ENCODE peak calls at places on chromosomes 6 and 20, in six cellular contexts. One of them, this sample, is unnamed.

GRCh38 chr6:146803601-146804000 is 204.8 kb downstream of the ADGB start:
- DNase-seq in K562: no peak
- DNase-seq in IMR-90: no peak
- DNase-seq in SK-N-SH: no peak
- DNase-seq in A549: no peak
- DNase-seq in HepG2: no peak
- DNase-seq in this sample: no peak

GRCh38 chr6:114218421-114218820 is 124.4 kb downstream of the HS3ST5 start:
- DNase-seq in K562: no peak
- DNase-seq in IMR-90: no peak
- DNase-seq in SK-N-SH: no peak
- DNase-seq in A549: no peak
- DNase-seq in HepG2: no peak
- DNase-seq in this sample: no peak

GRCh38 chr6:142313284-142313683 is 11.5 kb downstream of the ADGRG6 start:
- DNase-seq in K562: no peak
- DNase-seq in IMR-90: peak
- DNase-seq in SK-N-SH: no peak
- DNase-seq in A549: peak
- DNase-seq in HepG2: no peak
- DNase-seq in this sample: no peak

GRCh38 chr20:47024461-47024937 is 129.9 kb downstream of the EYA2 start:
- DNase-seq in K562: no peak
- DNase-seq in IMR-90: peak
- DNase-seq in SK-N-SH: no peak
- DNase-seq in A549: no peak
- DNase-seq in HepG2: no peak
- DNase-seq in this sample: no peak

GRCh38 chr20:23305098-23305497 is 45.5 kb upstream of the NXT1 start:
- DNase-seq in K562: no peak
- DNase-seq in IMR-90: no peak
- DNase-seq in SK-N-SH: no peak
- DNase-seq in A549: no peak
- DNase-seq in HepG2: no peak
- DNase-seq in this sample: no peak

GRCh38 chr20:36569847-36570429 is 3.5 kb upstream of the TGIF2 start:
- DNase-seq in K562: no peak
- DNase-seq in IMR-90: peak
- DNase-seq in SK-N-SH: peak
- DNase-seq in A549: no peak
- DNase-seq in HepG2: no peak
- DNase-seq in this sample: no peak

GRCh38 chr20:57432874-57433491 is 41.8 kb downstream of the RBM38 start:
- DNase-seq in K562: peak
- DNase-seq in IMR-90: no peak
- DNase-seq in SK-N-SH: no peak
- DNase-seq in A549: peak
- DNase-seq in HepG2: no peak
- DNase-seq in this sample: peak

GRCh38 chr6:119444642-119445557 is 95.3 kb upstream of the MAN1A1 start:
- DNase-seq in K562: peak
- DNase-seq in IMR-90: peak
- DNase-seq in SK-N-SH: no peak
- DNase-seq in A549: no peak
- DNase-seq in HepG2: no peak
- DNase-seq in this sample: no peak

GRCh38 chr6:67706388-67706787 is 928.7 kb upstream of the ADGRB3 start:
- DNase-seq in K562: no peak
- DNase-seq in IMR-90: no peak
- DNase-seq in SK-N-SH: no peak
- DNase-seq in A549: no peak
- DNase-seq in HepG2: no peak
- DNase-seq in this sample: no peak

GRCh38 chr6:126258150-126258549 is 81.8 kb upstream of the CENPW start:
- DNase-seq in K562: no peak
- DNase-seq in IMR-90: no peak
- DNase-seq in SK-N-SH: no peak
- DNase-seq in A549: no peak
- DNase-seq in HepG2: no peak
- DNase-seq in this sample: no peak

GRCh38 chr6:148835920-148836441 is 89.2 kb downstream of the UST start:
- DNase-seq in K562: no peak
- DNase-seq in IMR-90: peak
- DNase-seq in SK-N-SH: no peak
- DNase-seq in A549: no peak
- DNase-seq in HepG2: no peak
- DNase-seq in this sample: no peak

GRCh38 chr20:41697861-41698559 is 79.8 kb upstream of the CHD6 start:
- DNase-seq in K562: peak
- DNase-seq in IMR-90: peak
- DNase-seq in SK-N-SH: peak
- DNase-seq in A549: peak
- DNase-seq in HepG2: peak
- DNase-seq in this sample: no peak

GRCh38 chr6:126723541-126724170 is 383.7 kb downstream of the CENPW start:
- DNase-seq in K562: no peak
- DNase-seq in IMR-90: no peak
- DNase-seq in SK-N-SH: no peak
- DNase-seq in A549: no peak
- DNase-seq in HepG2: no peak
- DNase-seq in this sample: no peak

GRCh38 chr6:52697903-52698302 is 27.0 kb downstream of the TMEM14A start:
- DNase-seq in K562: no peak
- DNase-seq in IMR-90: no peak
- DNase-seq in SK-N-SH: peak
- DNase-seq in A549: peak
- DNase-seq in HepG2: no peak
- DNase-seq in this sample: no peak

GRCh38 chr20:34995696-34996095 is 40.0 kb downstream of the MYH7B start:
- DNase-seq in K562: no peak
- DNase-seq in IMR-90: no peak
- DNase-seq in SK-N-SH: no peak
- DNase-seq in A549: no peak
- DNase-seq in HepG2: no peak
- DNase-seq in this sample: no peak

GRCh38 chr20:59994697-59995122 is 36.5 kb downstream of the CDH26 start:
- DNase-seq in K562: peak
- DNase-seq in IMR-90: peak
- DNase-seq in SK-N-SH: no peak
- DNase-seq in A549: peak
- DNase-seq in HepG2: no peak
- DNase-seq in this sample: no peak

GRCh38 chr6:43294536-43294935 is 3.5 kb upstream of the SLC22A7 start:
- DNase-seq in K562: no peak
- DNase-seq in IMR-90: no peak
- DNase-seq in SK-N-SH: no peak
- DNase-seq in A549: no peak
- DNase-seq in HepG2: no peak
- DNase-seq in this sample: no peak

GRCh38 chr20:45910670-45911485 is 1.1 kb downstream of the PLTP start:
- DNase-seq in K562: peak
- DNase-seq in IMR-90: peak
- DNase-seq in SK-N-SH: peak
- DNase-seq in A549: peak
- DNase-seq in HepG2: no peak
- DNase-seq in this sample: peak

GRCh38 chr6:107124934-107125348 is 9.6 kb upstream of the BEND3 start:
- DNase-seq in K562: no peak
- DNase-seq in IMR-90: no peak
- DNase-seq in SK-N-SH: no peak
- DNase-seq in A549: no peak
- DNase-seq in HepG2: no peak
- DNase-seq in this sample: peak

GRCh38 chr6:142945446-142946180 is 637 bp upstream of the HIVEP2 start:
- DNase-seq in K562: peak
- DNase-seq in IMR-90: no peak
- DNase-seq in SK-N-SH: peak
- DNase-seq in A549: peak
- DNase-seq in HepG2: no peak
- DNase-seq in this sample: no peak

GRCh38 chr6:149457316-149457884 is 27.4 kb downstream of the ZC3H12D start:
- DNase-seq in K562: no peak
- DNase-seq in IMR-90: peak
- DNase-seq in SK-N-SH: no peak
- DNase-seq in A549: no peak
- DNase-seq in HepG2: no peak
- DNase-seq in this sample: no peak

GRCh38 chr20:25072226-25072811 is 9.6 kb downstream of the VSX1 start:
- DNase-seq in K562: no peak
- DNase-seq in IMR-90: no peak
- DNase-seq in SK-N-SH: no peak
- DNase-seq in A549: no peak
- DNase-seq in HepG2: no peak
- DNase-seq in this sample: no peak

GRCh38 chr6:57265755-57266221 is 43.7 kb upstream of the RAB23 start:
- DNase-seq in K562: no peak
- DNase-seq in IMR-90: peak
- DNase-seq in SK-N-SH: no peak
- DNase-seq in A549: no peak
- DNase-seq in HepG2: no peak
- DNase-seq in this sample: no peak

GRCh38 chr6:57268294-57268640 is 46.2 kb upstream of the RAB23 start:
- DNase-seq in K562: no peak
- DNase-seq in IMR-90: no peak
- DNase-seq in SK-N-SH: no peak
- DNase-seq in A549: no peak
- DNase-seq in HepG2: no peak
- DNase-seq in this sample: no peak

GRCh38 chr6:57262491-57262890 is 40.4 kb upstream of the RAB23 start:
- DNase-seq in K562: no peak
- DNase-seq in IMR-90: no peak
- DNase-seq in SK-N-SH: no peak
- DNase-seq in A549: no peak
- DNase-seq in HepG2: no peak
- DNase-seq in this sample: no peak

GRCh38 chr6:57262901-57263694 is 41.0 kb upstream of the RAB23 start:
- DNase-seq in K562: no peak
- DNase-seq in IMR-90: peak
- DNase-seq in SK-N-SH: no peak
- DNase-seq in A549: no peak
- DNase-seq in HepG2: no peak
- DNase-seq in this sample: no peak

DNA sequence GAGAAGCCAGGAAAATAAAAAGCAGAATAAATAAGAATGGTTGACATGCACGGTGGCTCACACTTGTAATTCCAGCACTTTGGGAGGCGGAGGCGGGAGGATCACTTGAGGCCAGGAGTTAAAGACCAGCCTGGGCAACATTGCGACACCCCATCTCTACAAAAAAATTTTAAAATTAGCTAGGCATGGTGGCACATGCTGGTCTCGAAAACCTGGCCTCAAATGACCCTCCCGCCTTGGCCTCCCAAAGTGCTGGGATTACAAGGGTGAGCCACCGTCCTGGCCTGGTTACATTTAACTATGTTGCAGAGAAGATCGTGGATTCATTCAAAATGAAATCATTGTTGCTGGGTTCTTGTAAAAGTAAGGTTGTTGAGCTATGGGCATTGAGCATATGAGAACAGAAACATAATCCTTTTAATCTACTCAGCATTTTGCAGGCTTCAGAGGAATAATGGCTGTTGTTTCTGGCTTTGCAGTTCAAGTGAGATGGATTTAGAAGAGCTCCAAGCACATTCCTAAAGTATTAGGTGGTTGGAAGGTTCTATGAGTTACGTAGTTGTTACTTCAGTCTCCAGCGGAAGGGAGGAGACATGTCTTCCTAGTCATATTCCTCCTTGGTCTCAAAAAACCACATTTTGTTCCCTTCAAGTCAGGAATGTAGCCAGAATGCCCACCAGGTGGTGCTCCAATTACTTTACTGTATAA is 45.6 kb upstream of the RAB23 start:
- DNase-seq in K562: peak
- DNase-seq in IMR-90: peak
- DNase-seq in SK-N-SH: peak
- DNase-seq in A549: peak
- DNase-seq in HepG2: peak
- DNase-seq in this sample: peak
- TF ChIP-seq SMC3 in K562: peak
- TF ChIP-seq SMC3 in IMR-90: peak
- TF ChIP-seq SMC3 in SK-N-SH: peak
- TF ChIP-seq SMC3 in A549: peak
- TF ChIP-seq SMC3 in HepG2: peak
- TF ChIP-seq SMC3 in this sample: peak

GRCh38 chr20:21981607-21982344 is 276.3 kb downstream of the PAX1 start:
- DNase-seq in K562: no peak
- DNase-seq in IMR-90: no peak
- DNase-seq in SK-N-SH: no peak
- DNase-seq in A549: peak
- DNase-seq in HepG2: peak
- DNase-seq in this sample: no peak
- TF ChIP-seq SMC3 in K562: no peak
- TF ChIP-seq SMC3 in IMR-90: no peak
- TF ChIP-seq SMC3 in SK-N-SH: no peak
- TF ChIP-seq SMC3 in A549: no peak
- TF ChIP-seq SMC3 in HepG2: no peak
- TF ChIP-seq SMC3 in this sample: no peak

DNA sequence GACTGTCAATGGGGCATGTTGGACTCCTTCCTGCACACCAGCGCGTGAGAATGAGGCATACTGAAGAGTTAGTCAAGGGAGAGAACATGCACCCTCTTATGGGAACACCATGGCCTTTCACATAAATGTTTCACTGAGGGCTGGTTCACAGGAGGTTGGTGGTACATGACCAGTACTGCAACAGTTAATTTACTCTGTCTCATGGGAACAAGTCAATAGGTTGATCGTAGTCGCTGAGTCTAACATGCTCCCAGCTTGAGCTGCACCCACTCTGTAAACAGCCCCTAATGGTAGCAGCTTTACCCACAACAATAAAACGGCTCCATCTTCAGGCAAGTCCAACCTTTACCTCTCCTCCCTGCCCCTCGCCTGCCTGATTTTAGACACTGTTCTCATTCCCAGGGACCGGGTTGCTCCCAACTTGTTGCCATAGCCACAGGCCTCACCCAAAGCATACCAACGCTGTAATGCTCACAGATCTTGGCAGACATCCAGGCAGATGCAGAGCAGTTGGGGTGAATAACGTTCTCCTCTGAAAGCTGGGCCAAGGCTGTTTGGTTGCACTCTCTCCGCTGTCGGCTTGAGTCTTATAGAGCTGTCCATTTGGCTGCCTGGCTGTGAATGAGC is 111.3 kb downstream of the LY86 start:
- DNase-seq in K562: peak
- DNase-seq in IMR-90: peak
- DNase-seq in SK-N-SH: peak
- DNase-seq in A549: peak
- DNase-seq in HepG2: no peak
- DNase-seq in this sample: no peak
- TF ChIP-seq SMC3 in K562: no peak
- TF ChIP-seq SMC3 in IMR-90: no peak
- TF ChIP-seq SMC3 in SK-N-SH: no peak
- TF ChIP-seq SMC3 in A549: no peak
- TF ChIP-seq SMC3 in HepG2: no peak
- TF ChIP-seq SMC3 in this sample: no peak

DNA sequence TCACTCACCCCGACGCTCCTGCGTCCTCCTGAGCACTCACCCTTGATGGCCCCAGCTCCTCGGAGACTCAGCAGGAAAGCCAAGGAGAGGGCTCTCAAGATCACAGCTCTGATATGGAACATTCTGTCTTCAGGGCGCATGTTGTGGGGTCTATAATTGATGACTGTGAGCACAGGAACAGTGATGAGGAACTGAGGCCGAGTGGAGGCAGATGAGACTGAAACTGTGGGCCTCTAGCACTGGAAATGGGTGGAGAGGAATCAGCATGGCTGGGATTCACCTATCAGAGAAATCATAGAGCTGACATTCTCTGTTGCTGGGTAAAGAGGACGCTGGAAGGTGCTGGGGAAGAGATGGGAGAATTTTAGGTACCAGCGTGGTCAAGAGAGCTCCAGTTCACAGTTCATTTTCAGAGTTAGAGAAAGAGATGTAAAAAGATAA is at the start of gene HLA-DPA1:
- DNase-seq in K562: no peak
- DNase-seq in IMR-90: peak
- DNase-seq in SK-N-SH: peak
- DNase-seq in A549: peak
- DNase-seq in HepG2: no peak
- DNase-seq in this sample: peak
- TF ChIP-seq SMC3 in K562: no peak
- TF ChIP-seq SMC3 in IMR-90: no peak
- TF ChIP-seq SMC3 in SK-N-SH: no peak
- TF ChIP-seq SMC3 in A549: no peak
- TF ChIP-seq SMC3 in HepG2: no peak
- TF ChIP-seq SMC3 in this sample: no peak